ENCODE peak calls at places on chromosomes 12 and 14, in nine cellular contexts. Z is IMR-90, B is A549, M is HCT116, G is upper lobe of right lung, E is tibial artery, S is esophagus squamous epithelium, A is left lung, N is lung. L is an unnamed sample.

GRCh38 chr12:71691504-71692129 is 5.7 kb downstream of the TMEM19 start:
- DNase-seq in A (no peak), M (no peak), Z (no peak), E (no peak), G (no peak), B (no peak), S (no peak), N (no peak), L (no peak)

GRCh38 chr14:54343276-54344121 is 53.3 kb upstream of the CDKN3 start:
- DNase-seq in Z (no peak), G (no peak), A (no peak), M (no peak), N (no peak), S (no peak), E (no peak), B (no peak), L (peak; percentile 48)

GRCh38 chr14:67332468-67332867 is 27.1 kb downstream of the ATP6V1D start:
- DNase-seq in E (no peak), M (no peak), N (no peak), Z (peak; percentile 23), G (no peak), A (no peak), S (no peak), B (no peak), L (no peak)

GRCh38 chr12:109773384-109774011 is 59.7 kb downstream of the TRPV4 start:
- DNase-seq in G (peak; percentile 67), Z (no peak), E (peak; percentile 48), N (no peak), S (no peak), M (no peak), B (no peak), A (no peak), L (no peak)

GRCh38 chr12:38488866-38489265 is 172.3 kb downstream of the ALG10B start:
- DNase-seq in N (no peak), B (no peak), A (no peak), E (no peak), S (no peak), Z (no peak), G (no peak), M (no peak), L (no peak)

GRCh38 chr14:95685978-95686922 is at the start of gene TCL1B:
- DNase-seq in E (no peak), M (no peak), Z (no peak), N (no peak), G (no peak), B (no peak), S (no peak), A (no peak), L (no peak)

GRCh38 chr12:104708891-104709290 is 249.2 kb downstream of the SLC41A2 start:
- DNase-seq in E (no peak), M (no peak), G (no peak), S (no peak), Z (no peak), A (no peak), B (no peak), N (no peak), L (no peak)

GRCh38 chr12:91205791-91206190 is 23.2 kb upstream of the DCN start:
- DNase-seq in S (no peak), B (no peak), N (no peak), Z (no peak), E (no peak), A (no peak), G (no peak), M (no peak), L (no peak)

GRCh38 chr12:82510386-82510785 is 152.1 kb downstream of the METTL25 start:
- DNase-seq in N (no peak), B (no peak), S (no peak), E (no peak), M (no peak), G (no peak), Z (no peak), A (no peak), L (no peak)

GRCh38 chr12:116856729-116857128 is 24.5 kb downstream of the HRK start:
- DNase-seq in B (no peak), G (no peak), M (no peak), N (no peak), S (no peak), A (no peak), E (no peak), Z (no peak), L (no peak)

GRCh38 chr12:132066345-132066685 is 77.8 kb downstream of the DDX51 start:
- DNase-seq in S (no peak), E (no peak), Z (no peak), G (no peak), M (no peak), B (no peak), N (no peak), A (no peak), L (no peak)

GRCh38 chr12:132066749-132067148 is 77.4 kb downstream of the DDX51 start:
- DNase-seq in E (no peak), G (no peak), S (no peak), M (no peak), N (no peak), A (no peak), B (no peak), Z (no peak), L (no peak)

GRCh38 chr12:132067182-132067581 is 76.9 kb downstream of the DDX51 start:
- DNase-seq in B (no peak), S (no peak), Z (peak; percentile 48), E (no peak), M (no peak), N (no peak), G (no peak), A (no peak), L (no peak)

GRCh38 chr12:132069336-132069985 is 74.7 kb downstream of the DDX51 start:
- DNase-seq in N (no peak), A (no peak), S (no peak), Z (no peak), B (no peak), E (no peak), M (no peak), G (no peak), L (no peak)

GRCh38 chr12:132068250-132068649 is 75.9 kb downstream of the DDX51 start:
- DNase-seq in N (no peak), A (no peak), Z (no peak), M (no peak), S (no peak), G (no peak), E (no peak), B (no peak), L (no peak)
- H3K4me1 ChIP-seq in N (no peaks in the 10 kb centered on the region), A (peaks cover 13% of the 10 kb centered on the region), Z (peaks cover 2% of the 10 kb centered on the region), M (no peaks in the 10 kb centered on the region), S (no peaks in the 10 kb centered on the region), G (no peaks in the 10 kb centered on the region), E (no peaks in the 10 kb centered on the region), B (no peaks in the 10 kb centered on the region), L (no peaks in the 10 kb centered on the region)

DNA sequence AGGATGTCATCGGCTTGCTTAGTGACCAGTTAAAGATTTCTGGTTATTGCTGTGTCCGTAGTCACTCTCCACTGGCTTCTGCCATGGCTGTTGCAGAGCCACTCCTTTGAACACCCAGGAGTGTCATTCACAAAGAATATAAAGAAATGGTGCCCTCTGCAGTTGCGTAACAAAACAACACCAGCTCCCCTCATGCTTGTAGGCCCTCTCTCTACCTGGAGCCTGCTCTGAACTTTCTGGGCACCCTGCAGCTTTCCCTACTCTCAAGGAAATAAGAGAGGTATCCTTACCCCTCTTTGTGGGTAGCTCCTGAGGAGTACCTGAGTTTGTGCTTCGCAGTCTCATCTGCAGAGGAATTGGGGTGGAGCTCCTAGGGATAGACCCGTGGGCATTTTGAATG is 97.3 kb upstream of the TMEM260 start:
- DNase-seq in A (no peak), S (no peak), Z (peak; percentile 9), N (no peak), G (no peak), M (peak; percentile 28), E (no peak), B (peak; percentile 17), L (peak; percentile 51)
- TF ChIP-seq CTCF in A (no peak), S (peak; percentile 18), Z (peak; percentile 22), N (no peak), G (no peak), M (peak; percentile 19), E (no peak), B (peak; percentile 33), L (peak; percentile 32)

GRCh38 chr12:10747730-10748129 is 24.6 kb upstream of the YBX3 start:
- DNase-seq in Z (no peak), M (no peak), B (no peak), E (no peak), S (no peak), N (no peak), A (no peak), G (no peak), L (no peak)

GRCh38 chr12:10753066-10753465 is 29.9 kb upstream of the YBX3 start:
- DNase-seq in G (no peak), M (no peak), A (no peak), Z (peak; percentile 68), E (no peak), B (no peak), N (no peak), S (no peak), L (no peak)

GRCh38 chr12:10750385-10750727 is 27.2 kb upstream of the YBX3 start:
- DNase-seq in S (no peak), B (no peak), Z (no peak), M (no peak), G (no peak), E (no peak), N (no peak), A (no peak), L (no peak)

DNA sequence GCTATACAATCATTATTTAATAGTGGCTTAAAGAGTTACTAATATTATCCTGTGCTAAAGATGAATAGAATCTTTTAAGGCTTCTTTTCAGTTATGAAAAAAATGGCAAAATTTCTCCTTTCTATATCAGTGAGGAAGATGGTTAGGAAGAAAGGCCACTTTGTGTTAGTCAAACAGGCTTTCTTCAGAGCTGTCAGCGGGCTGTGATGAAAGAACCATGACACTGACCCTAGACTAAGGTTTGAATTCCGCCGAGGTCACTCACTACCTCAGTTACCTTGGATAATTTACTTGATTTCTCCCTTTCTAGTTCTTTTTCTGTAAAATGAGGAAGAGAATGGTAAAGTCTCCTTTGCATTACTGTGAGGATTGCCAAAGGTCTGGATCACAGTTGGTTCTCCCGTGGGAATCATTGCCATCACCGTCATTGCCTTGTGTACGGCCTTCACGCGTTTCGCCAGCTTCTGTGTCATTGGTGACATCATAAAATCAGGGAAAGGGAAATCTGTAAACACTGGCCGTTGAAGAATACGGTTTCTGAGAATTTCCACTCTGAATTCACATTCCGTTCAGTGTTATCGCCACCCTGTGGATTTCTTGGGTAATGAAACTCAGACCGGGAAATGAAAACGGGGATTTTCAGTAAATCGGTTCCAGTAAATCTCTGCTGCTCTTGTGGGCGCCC is 26.7 kb upstream of the YBX3 start:
- DNase-seq in E (peak; percentile 84), N (peak; percentile 73), G (no peak), B (peak; percentile 66), A (peak; percentile 63), S (no peak), Z (peak; percentile 97), M (peak; percentile 94), L (peak; percentile 85)
- H3K4me3 ChIP-seq in E (peak overlapping the region; percentile 28), N (no peak overlapping the region), G (peak overlapping the region; percentile 35), B (peak overlapping the region; percentile 37), A (peak overlapping the region; percentile 9), S (peak overlapping the region; percentile 23), Z (peak overlapping the region; percentile 40), M (peak overlapping the region; percentile 36), L (no peak overlapping the region)

DNA sequence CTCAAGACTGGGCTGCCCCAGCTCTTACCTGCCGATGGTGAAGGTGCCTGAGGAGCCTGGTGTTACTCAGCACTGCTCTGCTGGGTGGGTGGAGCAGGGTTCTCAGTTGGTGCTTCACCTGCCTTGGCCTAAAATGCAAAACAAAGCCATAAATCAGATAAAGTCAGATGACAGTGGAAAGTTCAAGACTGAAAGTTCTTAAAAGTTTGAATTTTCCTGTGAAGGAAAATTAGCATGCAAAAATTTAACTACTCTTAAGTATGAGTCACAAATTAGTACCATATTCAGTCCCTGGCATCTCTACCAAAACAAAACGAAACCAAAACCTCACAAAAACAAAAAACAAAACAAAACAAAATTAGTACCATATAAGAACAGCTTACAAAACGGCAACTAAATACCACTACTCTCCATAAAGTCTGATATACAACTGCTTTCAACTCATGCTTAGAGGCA is 21.9 kb downstream of the YBX3 start:
- DNase-seq in G (no peak), N (no peak), Z (no peak), M (no peak), B (no peak), E (no peak), A (no peak), S (no peak), L (no peak)
- H3K4me1 ChIP-seq in G (no peaks in the 10 kb centered on the region), N (no peaks in the 10 kb centered on the region), Z (no peaks in the 10 kb centered on the region), M (no peaks in the 10 kb centered on the region), B (no peaks in the 10 kb centered on the region), E (no peaks in the 10 kb centered on the region), A (no peaks in the 10 kb centered on the region), S (no peaks in the 10 kb centered on the region), L (no peaks in the 10 kb centered on the region)

L was measured in cardiac muscle cell.